ENCODE peak calls at places on chromosomes 1 and 21, in four cellular contexts. One of them, this sample, is unnamed.

GRCh38 chr21:24110846-24111245 is 1496.4 kb downstream of the MRPL39 start:
- DNase-seq in GM12891: no peak
- DNase-seq in K562: no peak
- DNase-seq in GM12878: no peak
- DNase-seq in this sample: no peak

GRCh38 chr1:11650331-11650991 is 3.8 kb downstream of the FBXO2 start:
- DNase-seq in GM12891: peak; percentile 70
- DNase-seq in K562: peak; percentile 88
- DNase-seq in GM12878: no peak
- DNase-seq in this sample: peak; percentile 90

GRCh38 chr1:210711825-210712224 is 383.1 kb downstream of the HHAT start:
- DNase-seq in GM12891: no peak
- DNase-seq in K562: peak; percentile 8
- DNase-seq in GM12878: no peak
- DNase-seq in this sample: no peak

GRCh38 chr1:212470059-212470458 is 37.3 kb downstream of the NENF start:
- DNase-seq in GM12891: no peak
- DNase-seq in K562: no peak
- DNase-seq in GM12878: no peak
- DNase-seq in this sample: no peak

GRCh38 chr1:196897158-196897828 is 9.4 kb downstream of the CFHR4 start:
- DNase-seq in GM12891: no peak
- DNase-seq in K562: peak; percentile 14
- DNase-seq in GM12878: no peak
- DNase-seq in this sample: no peak

GRCh38 chr1:93471911-93472310 is 24.0 kb downstream of the FNBP1L start:
- DNase-seq in GM12891: no peak
- DNase-seq in K562: no peak
- DNase-seq in GM12878: no peak
- DNase-seq in this sample: no peak

GRCh38 chr1:35499652-35500176 is 57.5 kb downstream of the KIAA0319L start:
- DNase-seq in GM12891: no peak
- DNase-seq in K562: peak; percentile 90
- DNase-seq in GM12878: no peak
- DNase-seq in this sample: no peak

GRCh38 chr1:205664399-205665108 is 15.8 kb downstream of the SLC45A3 start:
- DNase-seq in GM12891: no peak
- DNase-seq in K562: no peak
- DNase-seq in GM12878: no peak
- DNase-seq in this sample: no peak

GRCh38 chr1:18948048-18948912 is 8.2 kb downstream of the IFFO2 start:
- DNase-seq in GM12891: no peak
- DNase-seq in K562: no peak
- DNase-seq in GM12878: no peak
- DNase-seq in this sample: no peak

GRCh38 chr1:42756956-42757891 is 9.6 kb downstream of the P3H1 start:
- DNase-seq in GM12891: no peak
- DNase-seq in K562: peak; percentile 82
- DNase-seq in GM12878: no peak
- DNase-seq in this sample: peak; percentile 54

GRCh38 chr1:12480748-12481362 is 137.2 kb downstream of the DHRS3 start:
- DNase-seq in GM12891: no peak
- DNase-seq in K562: peak; percentile 72
- DNase-seq in GM12878: no peak
- DNase-seq in this sample: peak; percentile 16

GRCh38 chr1:205337481-205337880 is 15.9 kb upstream of the NUAK2 start:
- DNase-seq in GM12891: no peak
- DNase-seq in K562: no peak
- DNase-seq in GM12878: no peak
- DNase-seq in this sample: no peak

GRCh38 chr1:32327204-32327603 is 8.8 kb downstream of the MARCKSL1 start:
- DNase-seq in GM12891: no peak
- DNase-seq in K562: no peak
- DNase-seq in GM12878: no peak
- DNase-seq in this sample: no peak

GRCh38 chr1:229857585-229857984 is 209.5 kb upstream of the GALNT2 start:
- DNase-seq in GM12891: no peak
- DNase-seq in K562: no peak
- DNase-seq in GM12878: no peak
- DNase-seq in this sample: no peak

GRCh38 chr1:228154021-228154684 is 4.4 kb downstream of the GJC2 start:
- DNase-seq in GM12891: no peak
- DNase-seq in K562: no peak
- DNase-seq in GM12878: no peak
- DNase-seq in this sample: no peak

GRCh38 chr1:179002552-179003345 is 22.9 kb upstream of the FAM20B start:
- DNase-seq in GM12891: peak; percentile 28
- DNase-seq in K562: peak; percentile 88
- DNase-seq in GM12878: no peak
- DNase-seq in this sample: peak; percentile 64

GRCh38 chr1:29569971-29570634 is 333.8 kb downstream of the PTPRU start:
- DNase-seq in GM12891: no peak
- DNase-seq in K562: peak; percentile 6
- DNase-seq in GM12878: no peak
- DNase-seq in this sample: no peak

DNA sequence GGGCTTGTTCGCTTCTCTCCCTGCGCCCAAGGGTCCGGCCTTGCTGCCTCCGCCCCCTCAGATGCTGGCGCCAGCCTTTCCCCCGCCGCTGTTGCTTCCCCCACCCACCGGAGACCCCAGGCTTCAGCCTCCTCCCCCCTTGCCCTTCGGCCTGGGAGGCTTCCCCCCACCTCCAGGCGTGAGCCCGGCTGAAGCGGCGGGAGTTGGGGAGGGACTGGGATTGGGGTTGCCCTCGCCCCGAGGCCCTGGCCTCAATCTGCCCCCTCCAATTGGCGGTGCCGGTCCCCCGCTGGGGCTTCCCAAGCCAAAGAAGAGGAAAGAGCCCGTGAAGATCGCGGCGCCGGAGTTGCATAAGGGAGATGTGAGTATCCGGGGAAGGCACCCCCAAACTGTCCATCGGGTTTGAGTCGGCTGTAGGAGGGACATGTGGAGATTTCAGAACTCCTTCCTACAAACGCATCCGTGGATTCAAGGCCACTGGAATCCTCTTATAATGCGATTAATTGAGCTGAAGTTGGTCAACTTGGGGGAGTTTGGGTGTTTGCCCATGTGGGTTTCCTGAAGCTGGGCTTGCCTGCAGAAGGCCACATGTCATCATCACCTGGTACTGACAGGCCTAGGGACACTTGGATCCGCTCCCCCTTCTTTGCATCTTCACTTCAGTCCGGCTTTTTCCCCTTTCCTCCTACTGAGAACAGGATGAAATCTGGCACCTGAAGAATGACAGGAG is 709 bp downstream of the PRCC start:
- DNase-seq in GM12891: no peak
- DNase-seq in K562: peak; percentile 55
- DNase-seq in GM12878: no peak
- DNase-seq in this sample: peak; percentile 31
- TF ChIP-seq SPI1 in GM12891: no peak
- TF ChIP-seq SPI1 in K562: no peak
- TF ChIP-seq SPI1 in GM12878: no peak
- TF ChIP-seq SPI1 in this sample: no peak

GRCh38 chr1:235129774-235130570 is 1.3 kb upstream of the TOMM20 start:
- DNase-seq in GM12891: no peak
- DNase-seq in K562: no peak
- DNase-seq in GM12878: no peak
- DNase-seq in this sample: no peak

GRCh38 chr1:235128453-235129328 is at the start of gene TOMM20:
- DNase-seq in GM12891: peak; percentile 93
- DNase-seq in K562: peak; percentile 100
- DNase-seq in GM12878: peak; percentile 95
- DNase-seq in this sample: peak; percentile 99

GRCh38 chr1:235130766-235131270 is 2.2 kb upstream of the TOMM20 start:
- DNase-seq in GM12891: no peak
- DNase-seq in K562: no peak
- DNase-seq in GM12878: no peak
- DNase-seq in this sample: no peak

GRCh38 chr1:235127203-235127602 is 1.4 kb downstream of the TOMM20 start:
- DNase-seq in GM12891: no peak
- DNase-seq in K562: peak; percentile 31
- DNase-seq in GM12878: no peak
- DNase-seq in this sample: no peak

DNA sequence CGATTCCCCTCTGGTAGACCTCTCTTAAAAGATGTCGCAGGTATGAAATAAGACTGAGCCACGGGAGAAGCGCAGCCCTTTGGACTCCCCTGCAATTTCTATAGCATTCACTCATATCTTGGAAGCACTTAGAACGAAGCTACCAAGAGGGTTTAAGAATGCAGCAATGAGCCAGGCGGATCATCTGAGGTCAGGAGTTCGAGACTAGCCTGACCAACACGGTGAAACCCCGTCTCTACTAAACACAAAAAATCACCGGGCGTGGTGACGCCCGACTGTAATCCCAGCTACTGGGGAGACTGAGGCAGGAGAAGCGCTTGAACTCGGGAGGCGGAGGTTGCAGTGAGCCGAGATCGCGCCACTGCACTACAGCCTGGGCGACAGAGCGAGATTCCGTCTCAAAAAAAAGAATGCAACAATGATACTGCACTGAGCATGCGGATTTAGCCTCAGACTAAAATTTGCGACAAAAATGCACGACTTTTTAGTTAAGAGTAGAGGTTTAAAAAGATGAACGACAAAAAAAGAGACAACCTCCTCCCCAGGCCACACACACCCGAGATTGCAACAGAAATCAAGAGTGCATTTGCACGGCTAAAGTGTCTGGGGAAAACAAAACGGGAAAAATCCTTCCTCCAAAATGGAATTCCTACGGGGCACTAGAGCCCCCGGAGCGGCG is 724 bp downstream of the TOMM20 start:
- DNase-seq in GM12891: no peak
- DNase-seq in K562: peak; percentile 50
- DNase-seq in GM12878: no peak
- DNase-seq in this sample: no peak
- TF ChIP-seq SPI1 in GM12891: no peak
- TF ChIP-seq SPI1 in K562: no peak
- TF ChIP-seq SPI1 in GM12878: no peak
- TF ChIP-seq SPI1 in this sample: no peak

GRCh38 chr1:7584157-7584556 is 186.9 kb upstream of the VAMP3 start:
- DNase-seq in GM12891: no peak
- DNase-seq in K562: no peak
- DNase-seq in GM12878: no peak
- DNase-seq in this sample: no peak

GRCh38 chr1:7587108-7587507 is 184.0 kb upstream of the VAMP3 start:
- DNase-seq in GM12891: no peak
- DNase-seq in K562: no peak
- DNase-seq in GM12878: no peak
- DNase-seq in this sample: no peak

GRCh38 chr1:7586031-7586941 is 184.8 kb upstream of the VAMP3 start:
- DNase-seq in GM12891: no peak
- DNase-seq in K562: peak; percentile 56
- DNase-seq in GM12878: no peak
- DNase-seq in this sample: no peak

GRCh38 chr1:7584643-7585042 is 186.5 kb upstream of the VAMP3 start:
- DNase-seq in GM12891: no peak
- DNase-seq in K562: peak; percentile 14
- DNase-seq in GM12878: no peak
- DNase-seq in this sample: no peak

DNA sequence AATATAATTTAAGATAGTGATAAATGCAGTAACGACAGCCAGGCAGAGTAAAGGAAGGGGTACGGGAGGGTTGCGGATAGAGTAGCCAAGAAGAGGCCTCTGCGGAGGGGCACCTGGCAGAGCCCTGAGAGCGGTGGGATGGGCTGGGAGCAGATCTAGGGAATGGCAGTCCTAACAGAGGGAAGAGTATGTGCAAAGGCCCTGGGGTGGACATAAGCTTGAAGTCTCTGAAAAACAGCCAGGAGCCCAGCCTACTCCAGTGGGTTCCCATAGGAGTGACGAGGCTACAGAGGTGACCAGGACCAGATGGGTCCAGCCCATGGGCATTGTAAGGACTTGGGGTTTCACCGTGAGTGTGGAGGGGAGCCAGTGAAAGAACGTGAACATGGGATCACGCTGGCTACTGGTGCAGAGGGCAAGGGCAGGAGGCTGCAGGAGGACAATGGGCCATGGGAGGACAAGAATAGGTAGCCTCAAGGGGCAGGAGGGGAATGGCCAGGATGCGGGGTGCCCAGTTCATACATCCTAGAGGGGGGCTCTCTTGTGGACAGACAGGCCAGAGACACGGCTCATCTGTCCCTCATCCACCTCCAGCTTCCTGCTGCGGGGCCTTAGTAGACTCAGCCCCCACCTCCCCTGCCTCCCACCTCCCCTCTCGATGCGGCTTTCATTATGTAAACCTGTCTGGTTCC is 185.7 kb upstream of the VAMP3 start:
- DNase-seq in GM12891: no peak
- DNase-seq in K562: no peak
- DNase-seq in GM12878: no peak
- DNase-seq in this sample: no peak
- TF ChIP-seq SPI1 in GM12891: no peak
- TF ChIP-seq SPI1 in K562: no peak
- TF ChIP-seq SPI1 in GM12878: no peak
- TF ChIP-seq SPI1 in this sample: no peak

DNA sequence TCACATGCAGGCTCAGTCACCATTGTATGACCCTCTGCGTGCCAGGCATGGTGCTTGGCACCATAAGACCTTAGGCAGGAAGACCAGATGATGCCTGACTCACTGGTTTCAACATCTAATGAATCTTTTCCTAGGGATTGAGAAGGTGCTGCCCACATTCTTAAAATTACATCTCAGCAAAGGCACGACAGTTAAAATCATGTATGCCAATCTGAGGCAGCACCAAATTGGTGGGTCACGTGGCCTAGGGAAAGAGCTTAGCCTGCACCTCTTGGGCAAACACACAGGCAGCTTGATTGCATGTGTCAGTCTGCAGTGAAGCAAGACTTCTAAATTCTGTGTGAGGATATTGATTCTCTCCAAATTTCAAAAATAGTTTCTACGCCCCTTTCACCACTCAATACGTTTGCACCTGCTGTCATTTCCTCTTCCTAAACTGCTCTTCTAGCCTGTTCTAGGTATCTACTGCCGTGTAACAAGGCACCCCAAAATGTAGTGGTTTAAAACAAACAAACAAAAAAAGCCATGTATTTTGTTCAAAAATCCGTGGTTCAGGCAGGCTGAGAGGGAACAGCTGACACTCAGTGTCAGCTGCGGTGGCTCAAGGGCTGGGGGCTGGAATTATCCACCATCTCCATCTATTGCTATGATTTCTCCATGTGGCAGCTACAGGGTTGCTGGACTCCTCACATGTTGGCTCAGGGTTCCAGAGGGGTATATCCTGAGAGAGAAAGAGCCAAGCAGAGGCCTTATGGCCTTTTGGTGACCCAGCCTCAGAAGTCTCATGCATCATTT is 160.2 kb upstream of the FGGY start:
- DNase-seq in GM12891: no peak
- DNase-seq in K562: no peak
- DNase-seq in GM12878: no peak
- DNase-seq in this sample: peak; percentile 76
- TF ChIP-seq SPI1 in GM12891: no peak
- TF ChIP-seq SPI1 in K562: no peak
- TF ChIP-seq SPI1 in GM12878: no peak
- TF ChIP-seq SPI1 in this sample: no peak

DNA sequence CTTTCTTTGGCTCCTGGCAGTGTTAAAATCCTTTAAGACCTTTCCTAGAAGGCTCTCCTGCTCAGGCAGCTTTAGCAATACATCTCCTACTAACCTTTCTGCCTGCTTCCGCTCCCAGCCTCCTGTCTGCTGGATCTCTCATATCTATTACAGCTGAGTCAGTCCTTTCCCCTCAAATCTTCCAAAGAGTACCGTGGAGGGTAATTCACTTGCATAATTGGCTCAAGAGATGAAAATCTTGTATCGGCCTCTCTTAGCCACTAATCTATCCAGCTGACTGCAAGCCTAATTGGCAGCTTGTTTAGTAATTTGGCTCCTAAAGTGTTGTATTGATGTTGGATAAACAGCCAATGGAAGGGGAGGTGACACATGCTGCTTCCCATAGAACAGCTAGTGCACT is 195.7 kb downstream of the GPATCH2 start:
- DNase-seq in GM12891: no peak
- DNase-seq in K562: no peak
- DNase-seq in GM12878: no peak
- DNase-seq in this sample: no peak
- TF ChIP-seq SPI1 in GM12891: no peak
- TF ChIP-seq SPI1 in K562: no peak
- TF ChIP-seq SPI1 in GM12878: no peak
- TF ChIP-seq SPI1 in this sample: no peak